ENCODE peak calls at places on chromosomes 3 and 15, in six cellular contexts. Q, T, O, U, C and K are unnamed samples.

GRCh38 chr15:74202461-74203401 is at the start of gene STRA6:
- DNase-seq in O (no peak), T (no peak), Q (no peak), C (peak; percentile 96), U (peak; percentile 59), K (peak; percentile 33)

GRCh38 chr3:182632077-182632393 is 161.3 kb upstream of the ATP11B start:
- DNase-seq in Q (no peak), T (no peak), C (no peak), U (no peak), O (no peak), K (no peak)

GRCh38 chr15:80923668-80924067 is 66.0 kb downstream of the MESD start:
- DNase-seq in Q (no peak), O (no peak), T (no peak), U (peak; percentile 11), C (no peak), K (no peak)

GRCh38 chr3:186442162-186442561 is 80.1 kb upstream of the DGKG start:
- DNase-seq in O (peak; percentile 57), T (no peak), Q (no peak), C (peak; percentile 57), U (no peak), K (no peak)

GRCh38 chr3:12935023-12935860 is 93.9 kb upstream of the RPL32 start:
- DNase-seq in O (no peak), T (no peak), Q (no peak), C (peak; percentile 51), U (peak; percentile 22), K (no peak)

GRCh38 chr3:128572644-128573105 is 77.9 kb downstream of the RPN1 start:
- DNase-seq in Q (no peak), T (no peak), C (peak; percentile 53), O (no peak), U (no peak), K (no peak)

GRCh38 chr3:176759815-176760506 is 437.3 kb downstream of the TBL1XR1 start:
- DNase-seq in Q (no peak), T (no peak), U (no peak), O (peak; percentile 79), C (no peak), K (no peak)

GRCh38 chr15:92869263-92869940 is 30.7 kb upstream of the CHD2 start:
- DNase-seq in O (no peak), U (peak; percentile 51), Q (peak; percentile 60), T (no peak), C (no peak), K (no peak)

GRCh38 chr3:45912435-45912834 is 26.1 kb downstream of the CCR9 start:
- DNase-seq in C (no peak), Q (no peak), T (no peak), O (no peak), U (no peak), K (no peak)

GRCh38 chr3:156983559-156983958 is 157.4 kb downstream of the LEKR1 start:
- DNase-seq in C (no peak), T (no peak), U (no peak), O (no peak), Q (no peak), K (no peak)

GRCh38 chr15:62483817-62484216 is 318.7 kb upstream of the C2CD4B start:
- DNase-seq in Q (no peak), T (peak; percentile 63), C (peak; percentile 30), U (no peak), O (peak; percentile 65), K (no peak)

GRCh38 chr3:11230807-11231206 is 41.4 kb upstream of the ATG7 start:
- DNase-seq in O (no peak), Q (no peak), T (no peak), U (no peak), C (no peak), K (no peak)

GRCh38 chr3:139772539-139773500 is 95.0 kb upstream of the NMNAT3 start:
- DNase-seq in T (no peak), C (no peak), O (peak; percentile 13), Q (no peak), U (peak; percentile 100), K (peak; percentile 93)

DNA sequence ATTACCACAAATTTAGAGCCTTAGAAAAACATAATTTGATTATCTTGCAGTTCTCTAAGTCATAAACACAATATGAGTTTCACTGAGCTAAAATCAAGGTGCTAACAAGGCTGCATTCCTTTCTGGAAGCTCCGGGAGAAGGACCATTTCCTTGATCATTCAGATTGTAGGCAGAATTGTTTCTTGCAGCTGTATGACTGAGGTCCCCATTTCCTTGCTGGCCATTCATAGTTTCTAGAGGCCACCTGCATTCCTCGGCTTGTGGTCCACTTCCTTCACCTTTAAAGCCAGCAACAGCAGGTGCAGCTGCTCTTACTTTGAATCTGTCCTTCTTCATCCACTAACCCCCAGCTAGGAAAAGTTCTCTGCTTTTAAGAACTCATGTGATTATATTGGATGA is 58.7 kb downstream of the IFT80 start:
- DNase-seq in T (no peak), Q (no peak), C (no peak), U (no peak), O (no peak), K (no peak)
- H3K4me3 ChIP-seq in T (no peak overlapping the region), Q (no peak overlapping the region), C (no peak overlapping the region), U (no peak overlapping the region), O (no peak overlapping the region), K (no peak overlapping the region)

DNA sequence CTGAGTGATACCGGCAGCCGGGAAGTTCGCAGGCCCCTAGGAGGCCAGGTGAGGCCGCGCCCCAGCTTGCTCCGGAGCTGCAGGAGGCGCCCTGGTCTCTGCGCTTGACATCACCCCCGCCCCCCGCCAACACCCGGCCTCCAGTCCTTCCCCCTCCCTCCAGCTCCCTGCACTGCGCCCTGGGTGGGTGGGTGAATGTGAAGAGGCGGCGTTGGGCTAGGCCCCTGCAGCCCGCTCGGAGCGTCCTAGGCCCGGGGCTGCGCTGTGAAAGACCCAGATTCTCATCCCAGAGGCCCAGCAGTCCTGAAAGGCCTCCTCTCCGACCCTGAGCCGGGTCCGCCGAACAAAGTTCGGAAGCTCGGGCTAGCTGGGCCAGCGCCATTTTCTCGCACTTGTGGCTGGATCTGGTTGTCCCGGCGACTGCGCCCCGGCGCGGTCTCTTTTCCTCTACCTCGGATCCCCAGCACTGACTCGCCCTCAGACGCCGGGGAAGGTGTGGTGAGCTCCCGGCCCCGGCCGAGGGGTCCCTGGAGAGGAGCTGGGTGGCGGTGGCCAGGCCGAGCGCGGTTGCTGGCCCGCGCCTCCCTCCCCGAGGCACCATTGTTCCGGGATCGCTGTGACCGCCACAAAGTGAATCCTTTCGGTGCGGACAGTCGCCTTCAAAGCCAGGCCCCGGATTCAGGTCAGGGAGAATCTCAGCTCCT is 12.9 kb downstream of the ZIC4 start:
- DNase-seq in Q (no peak), T (peak; percentile 76), C (no peak), O (no peak), U (no peak), K (no peak)
- H3K4me3 ChIP-seq in Q (no peak overlapping the region), T (peak overlapping the region; percentile 74), C (peak overlapping the region; percentile 38), O (no peak overlapping the region), U (no peak overlapping the region), K (peak overlapping the region; percentile 51)

GRCh38 chr15:75661041-75661778 is 13.5 kb downstream of the SNX33 start:
- DNase-seq in U (peak; percentile 96), T (peak; percentile 90), Q (peak; percentile 96), O (peak; percentile 73), C (no peak), K (peak; percentile 83)
- H3K4me3 ChIP-seq in U (no peak overlapping the region), T (no peak overlapping the region), Q (no peak overlapping the region), O (no peak overlapping the region), C (no peak overlapping the region), K (peak overlapping the region; percentile 5)

GRCh38 chr3:113698891-113699465 is 2.5 kb upstream of the USF3 start:
- DNase-seq in U (peak; percentile 27), Q (peak; percentile 21), C (no peak), T (no peak), O (no peak), K (no peak)
- H3K4me3 ChIP-seq in U (peak overlapping the region; percentile 31), Q (peak overlapping the region; percentile 6), C (no peak overlapping the region), T (peak overlapping the region; percentile 81), O (no peak overlapping the region), K (peak overlapping the region; percentile 12)

DNA sequence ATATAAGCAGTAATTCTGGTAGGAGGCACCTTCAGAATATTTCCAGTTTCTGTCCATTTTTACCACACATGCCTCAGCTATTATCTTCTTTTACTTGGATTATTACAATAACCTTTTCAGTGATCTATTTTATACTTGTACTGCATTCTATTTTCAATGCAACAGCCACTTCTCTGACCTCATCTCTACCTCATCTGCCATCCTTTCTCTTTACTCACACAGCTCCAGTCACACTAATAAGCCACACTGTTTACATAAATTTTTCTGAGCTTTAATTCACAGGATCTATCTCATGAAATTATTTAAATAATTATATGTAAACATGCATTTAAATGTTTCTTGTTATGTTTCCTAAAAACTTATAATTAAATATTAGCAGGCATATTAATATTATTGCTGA is 47.3 kb upstream of the BCHE start:
- DNase-seq in C (no peak), T (no peak), U (peak; percentile 2), O (no peak), Q (no peak), K (no peak)
- H3K4me3 ChIP-seq in C (no peak overlapping the region), T (no peak overlapping the region), U (peak overlapping the region; percentile 91), O (no peak overlapping the region), Q (no peak overlapping the region), K (no peak overlapping the region)

DNA sequence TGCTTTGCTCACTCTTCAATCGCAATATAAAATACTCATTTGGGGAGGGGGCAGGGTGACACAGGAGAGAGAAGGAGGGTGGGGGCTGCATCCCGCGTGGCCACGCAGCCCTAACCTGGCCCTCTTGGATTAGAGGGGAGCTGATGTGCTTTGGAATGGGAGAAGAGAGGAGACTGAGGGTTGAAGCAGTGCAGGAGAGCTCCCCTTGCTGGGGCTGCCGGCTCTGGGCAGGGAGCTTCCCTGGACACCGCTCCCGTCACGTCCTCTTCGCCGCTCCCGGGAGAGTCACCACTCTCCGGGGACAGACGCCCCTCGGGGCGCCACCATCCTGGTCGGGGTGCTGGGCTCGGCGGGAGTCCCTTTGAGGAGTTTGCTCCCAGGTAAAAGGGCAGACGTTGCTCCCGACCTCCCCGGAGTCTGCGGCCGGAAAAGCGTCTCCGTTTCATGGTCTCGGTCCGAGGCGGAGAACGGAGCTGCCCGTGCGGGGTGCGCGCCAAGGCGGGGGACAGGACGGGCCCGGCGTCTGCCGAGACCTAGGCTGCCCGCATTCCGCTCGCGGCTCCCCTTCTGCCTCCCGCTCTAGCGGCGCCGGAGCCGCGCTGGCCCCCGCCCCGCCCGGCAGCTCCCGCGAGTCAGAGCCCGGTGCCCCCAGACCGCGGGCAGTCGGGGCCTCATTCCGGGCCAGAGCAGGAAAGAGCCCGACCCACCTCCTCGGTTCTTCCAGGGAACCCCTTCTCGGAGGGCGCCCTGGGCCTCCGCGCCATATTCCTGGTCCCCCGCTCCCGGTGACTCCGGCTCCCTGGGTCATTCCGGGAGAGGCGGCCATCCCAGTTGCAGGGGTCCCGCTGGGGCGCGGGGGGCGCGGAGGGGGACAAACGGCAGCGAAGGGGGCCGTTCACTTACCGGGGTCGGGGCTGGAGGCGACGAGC is 603 bp downstream of the SLC7A14 start:
- DNase-seq in O (no peak), T (peak; percentile 41), C (peak; percentile 46), U (no peak), Q (no peak), K (no peak)
- H3K4me3 ChIP-seq in O (no peak overlapping the region), T (no peak overlapping the region), C (peak overlapping the region; percentile 82), U (peak overlapping the region; percentile 41), Q (no peak overlapping the region), K (peak overlapping the region; percentile 51)

DNA sequence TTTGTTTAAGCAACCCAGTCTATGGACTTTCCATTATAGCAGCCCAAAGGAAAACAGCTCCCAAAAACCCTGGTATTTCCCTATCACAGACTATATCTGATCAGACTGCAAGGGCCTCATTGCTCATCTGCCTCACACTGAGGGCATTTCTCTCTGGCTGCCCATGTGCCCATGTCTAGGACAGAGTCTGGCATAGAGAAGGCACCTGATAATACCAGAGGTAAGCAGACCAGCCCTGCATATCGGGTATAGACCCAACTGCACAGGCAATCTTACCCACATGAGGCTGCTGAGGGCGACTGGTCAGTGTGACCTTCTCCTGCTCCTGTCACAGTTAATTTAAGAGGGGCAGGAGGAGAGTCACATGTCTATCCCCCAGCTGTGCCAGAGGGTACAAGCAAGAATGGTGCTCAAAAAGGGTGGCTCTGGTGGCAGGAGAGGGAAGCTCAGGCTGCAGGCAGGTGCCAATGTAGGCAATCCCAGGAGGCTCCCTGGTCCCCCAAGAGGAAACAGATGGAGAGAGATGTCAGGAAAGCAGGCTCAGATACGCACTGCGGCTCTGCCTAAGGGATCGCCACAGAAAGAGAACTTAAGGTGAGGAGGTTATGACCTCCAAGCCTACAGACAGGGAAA is 3.1 kb downstream of the CSRNP1 start:
- DNase-seq in Q (no peak), O (no peak), T (no peak), U (no peak), C (peak; percentile 58), K (no peak)
- H3K4me3 ChIP-seq in Q (no peak overlapping the region), O (no peak overlapping the region), T (peak overlapping the region; percentile 93), U (peak overlapping the region; percentile 34), C (peak overlapping the region; percentile 68), K (peak overlapping the region; percentile 31)